ENCODE peak calls at places on chromosome 5, in nine cellular contexts. D, R, X, G, K, P, C, B and O are unnamed samples.

GRCh38 chr5:120252839-120253238 is 211.3 kb upstream of the PRR16 start:
- DNase-seq in P (no peak), B (no peak), X (peak), R (peak), C (no peak), G (no peak), K (no peak), D (peak), O (peak)

GRCh38 chr5:1851290-1851934 is 31.3 kb downstream of the IRX4 start:
- DNase-seq in C (no peak), K (no peak), R (no peak), G (no peak), B (no peak), P (no peak), D (no peak), X (no peak), O (no peak)

GRCh38 chr5:139698461-139699146 is 50.5 kb downstream of the CXXC5 start:
- DNase-seq in D (peak), X (no peak), B (peak), K (no peak), P (peak), R (no peak), G (no peak), C (no peak), O (peak)

GRCh38 chr5:119078071-119078846 is 7.4 kb downstream of the DMXL1 start:
- DNase-seq in D (no peak), X (no peak), K (no peak), C (no peak), B (no peak), G (no peak), R (no peak), P (no peak), O (no peak)

GRCh38 chr5:90037646-90038045 is 371.9 kb downstream of the CETN3 start:
- DNase-seq in C (no peak), B (no peak), D (no peak), X (no peak), P (no peak), K (no peak), R (no peak), G (no peak), O (no peak)

GRCh38 chr5:180104131-180104530 is 32.6 kb upstream of the RNF130 start:
- DNase-seq in D (no peak), X (no peak), C (no peak), R (no peak), K (no peak), G (no peak), P (no peak), B (no peak), O (no peak)

GRCh38 chr5:149212203-149212951 is 59.3 kb upstream of the AFAP1L1 start:
- DNase-seq in K (no peak), X (peak), R (no peak), P (no peak), C (peak), G (no peak), D (no peak), B (no peak), O (no peak)

GRCh38 chr5:55308254-55308836 is 556 bp downstream of the MTREX start:
- DNase-seq in C (peak), P (peak), D (peak), X (peak), B (peak), R (peak), G (peak), K (no peak), O (peak)

GRCh38 chr5:149975409-149975808 is 14.9 kb downstream of the SLC26A2 start:
- DNase-seq in G (no peak), X (no peak), R (no peak), B (no peak), D (no peak), K (no peak), C (no peak), P (no peak), O (no peak)

GRCh38 chr5:132497488-132497997 is 7.0 kb upstream of the IRF1 start:
- DNase-seq in X (peak), D (no peak), K (no peak), G (no peak), B (peak), P (no peak), C (peak), R (no peak), O (no peak)

GRCh38 chr5:170287532-170287931 is 10.0 kb downstream of the LCP2 start:
- DNase-seq in B (peak), K (no peak), P (no peak), D (no peak), C (no peak), R (no peak), G (no peak), X (no peak), O (no peak)

GRCh38 chr5:149254506-149254905 is 17.2 kb upstream of the AFAP1L1 start:
- DNase-seq in P (no peak), R (no peak), K (no peak), D (no peak), B (no peak), X (peak), C (no peak), G (no peak), O (no peak)

GRCh38 chr5:1293997-1294838 is 650 bp downstream of the TERT start:
- DNase-seq in B (no peak), X (no peak), C (no peak), G (no peak), R (peak), D (no peak), P (no peak), K (no peak), O (no peak)

GRCh38 chr5:151383011-151383410 is 35.7 kb upstream of the SLC36A2 start:
- DNase-seq in X (no peak), C (no peak), D (no peak), P (no peak), B (no peak), R (no peak), K (no peak), G (no peak), O (no peak)

GRCh38 chr5:38414348-38414747 is 142.1 kb downstream of the LIFR start:
- DNase-seq in X (peak), C (no peak), D (no peak), B (no peak), R (no peak), K (no peak), G (no peak), P (no peak), O (no peak)

GRCh38 chr5:97071101-97071500 is 71.3 kb downstream of the LIX1 start:
- DNase-seq in K (no peak), P (no peak), R (no peak), D (no peak), B (no peak), G (no peak), X (peak), C (no peak), O (no peak)

GRCh38 chr5:179166886-179167841 is 107.0 kb downstream of the ZNF354C start:
- DNase-seq in C (peak), B (peak), X (no peak), D (peak), P (peak), K (peak), R (no peak), G (no peak), O (peak)

GRCh38 chr5:61869333-61869732 is 436.7 kb upstream of the KIF2A start:
- DNase-seq in D (no peak), G (no peak), B (no peak), P (no peak), R (no peak), X (no peak), C (no peak), K (no peak), O (no peak)

GRCh38 chr5:141039061-141039460 is 12.1 kb upstream of the PCDHB1 start:
- DNase-seq in K (no peak), R (no peak), C (no peak), X (no peak), G (no peak), B (no peak), P (peak), D (no peak), O (no peak)

GRCh38 chr5:19547640-19548039 is 440.4 kb downstream of the CDH18 start:
- DNase-seq in C (no peak), G (no peak), K (no peak), B (no peak), X (peak), D (no peak), R (no peak), P (no peak), O (no peak)

GRCh38 chr5:154274828-154275185 is 84.3 kb downstream of the GALNT10 start:
- DNase-seq in X (no peak), B (no peak), P (no peak), D (no peak), K (no peak), G (no peak), R (no peak), C (no peak), O (no peak)

GRCh38 chr5:156680845-156681244 is 169.2 kb upstream of the PPP1R2B start:
- DNase-seq in R (no peak), B (no peak), P (no peak), X (no peak), K (no peak), D (no peak), C (no peak), G (no peak), O (no peak)

GRCh38 chr5:109838157-109838556 is 148.4 kb downstream of the MAN2A1 start:
- DNase-seq in G (no peak), D (no peak), P (no peak), C (no peak), B (no peak), R (no peak), X (no peak), K (no peak), O (no peak)